ENCODE peak calls at places on chromosomes 11 and 22, in four cellular contexts. W, Z, E and O are unnamed samples.

GRCh38 chr22:35506259-35506570 is 34.4 kb upstream of the RASD2 start:
- DNase-seq in W (no peak), Z (no peak), E (no peak), O (peak; percentile 40)

GRCh38 chr11:75815345-75815983 is 454 bp downstream of the UVRAG start:
- DNase-seq in W (peak; percentile 46), Z (peak; percentile 56), E (no peak), O (peak; percentile 75)

GRCh38 chr11:122393209-122393850 is 262.2 kb upstream of the UBASH3B start:
- DNase-seq in W (no peak), Z (no peak), E (no peak), O (no peak)

GRCh38 chr11:134978388-134979088 is 566.5 kb upstream of the B3GAT1 start:
- DNase-seq in W (no peak), Z (peak; percentile 16), E (no peak), O (no peak)

GRCh38 chr11:57394203-57394602 is 3.8 kb upstream of the PRG2 start:
- DNase-seq in W (no peak), Z (no peak), E (no peak), O (no peak)

GRCh38 chr11:61912991-61913698 is 4.2 kb downstream of the RAB3IL1 start:
- DNase-seq in W (no peak), Z (no peak), E (no peak), O (no peak)

GRCh38 chr11:57974830-57975229 is 48.9 kb upstream of the OR9Q1 start:
- DNase-seq in W (no peak), Z (no peak), E (no peak), O (no peak)

GRCh38 chr11:123640029-123640428 is 14.4 kb downstream of the SCN3B start:
- DNase-seq in W (no peak), Z (no peak), E (no peak), O (no peak)

GRCh38 chr22:40420341-40421081 is 50.1 kb downstream of the SGSM3 start:
- DNase-seq in W (no peak), Z (no peak), E (no peak), O (no peak)

GRCh38 chr22:47694536-47694935 is 932.1 kb downstream of the TBC1D22A start:
- DNase-seq in W (no peak), Z (no peak), E (no peak), O (no peak)

GRCh38 chr11:1565173-1565903 is 6.7 kb downstream of the DUSP8 start:
- DNase-seq in W (no peak), Z (no peak), E (no peak), O (no peak)

GRCh38 chr22:17804331-17805080 is 30.2 kb upstream of the BID start:
- DNase-seq in W (no peak), Z (no peak), E (no peak), O (no peak)

GRCh38 chr11:106670069-106670468 is 348.2 kb downstream of the GUCY1A2 start:
- DNase-seq in W (no peak), Z (no peak), E (no peak), O (no peak)

GRCh38 chr11:116328410-116328809 is 444.4 kb downstream of the BUD13 start:
- DNase-seq in W (no peak), Z (no peak), E (no peak), O (no peak)

GRCh38 chr11:2772544-2773031 is 72.8 kb upstream of the KCNQ1OT1 start:
- DNase-seq in W (peak; percentile 94), Z (no peak), E (peak; percentile 31), O (no peak)

GRCh38 chr11:27913650-27914049 is 194.3 kb downstream of the KIF18A start:
- DNase-seq in W (no peak), Z (no peak), E (no peak), O (no peak)

GRCh38 chr11:129048911-129049310 is 106.2 kb upstream of the TP53AIP1 start:
- DNase-seq in W (no peak), Z (no peak), E (no peak), O (no peak)

GRCh38 chr11:47001666-47002285 is 65.2 kb downstream of the CSTPP1 start:
- DNase-seq in W (no peak), Z (no peak), E (no peak), O (no peak)

GRCh38 chr11:5280582-5281102 is 10.9 kb upstream of the HBE1 start:
- DNase-seq in W (peak; percentile 93), Z (peak; percentile 100), E (peak; percentile 97), O (peak; percentile 74)

GRCh38 chr11:126474220-126474619 is 118.7 kb downstream of the ST3GAL4 start:
- DNase-seq in W (no peak), Z (no peak), E (no peak), O (no peak)

GRCh38 chr22:44363980-44364749 is 51.4 kb upstream of the SHISAL1 start:
- DNase-seq in W (no peak), Z (no peak), E (no peak), O (no peak)

GRCh38 chr22:44364750-44365118 is 52.0 kb upstream of the SHISAL1 start:
- DNase-seq in W (no peak), Z (no peak), E (no peak), O (no peak)

GRCh38 chr22:44362249-44363040 is 49.7 kb upstream of the SHISAL1 start:
- DNase-seq in W (no peak), Z (no peak), E (no peak), O (no peak)

GRCh38 chr22:44361391-44362126 is 48.8 kb upstream of the SHISAL1 start:
- DNase-seq in W (no peak), Z (no peak), E (no peak), O (no peak)

DNA sequence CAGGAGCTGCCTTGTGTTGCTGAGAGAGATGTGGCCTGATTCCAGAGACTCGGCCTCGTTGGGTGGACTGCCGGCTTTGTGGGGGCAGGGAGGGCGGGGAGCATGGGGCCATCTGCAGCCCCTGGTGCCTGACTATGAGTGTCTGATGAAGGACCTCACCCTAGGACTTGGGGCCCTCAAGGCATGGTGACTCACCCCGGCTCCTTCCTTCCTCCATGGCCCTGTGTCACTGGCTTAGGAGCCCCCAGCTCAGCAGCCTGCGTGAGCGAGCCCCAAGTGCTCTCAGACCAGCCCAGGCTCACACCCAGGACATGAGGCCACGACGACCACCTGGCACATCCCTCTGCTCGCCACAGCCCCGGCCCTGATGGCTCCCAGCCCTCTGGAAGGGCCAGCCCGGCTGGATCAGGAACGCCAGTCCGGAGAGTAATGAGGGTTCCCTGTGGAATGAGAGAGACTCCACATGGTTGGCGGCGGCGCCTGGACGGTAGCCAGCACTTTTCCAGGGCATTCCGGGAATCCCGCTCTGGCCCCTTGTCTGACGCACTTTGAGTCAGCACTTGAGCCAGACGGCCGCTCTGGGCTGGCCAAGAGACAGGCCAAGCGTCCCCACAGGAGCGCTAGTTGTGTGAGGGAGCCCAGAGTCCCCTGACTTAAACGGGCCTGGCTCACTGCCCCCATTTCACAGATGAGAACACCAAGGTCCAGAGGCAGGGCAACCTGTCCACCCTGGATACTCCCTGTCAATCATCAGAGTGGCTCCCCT is 50.6 kb upstream of the SHISAL1 start:
- DNase-seq in W (no peak), Z (no peak), E (no peak), O (peak; percentile 76)
- H2AFZ ChIP-seq in W (no peak overlapping the region), Z (no peak overlapping the region), E (no peak overlapping the region), O (no peak overlapping the region)

GRCh38 chr22:45006873-45007246 is 2.9 kb downstream of the PHF21B start:
- DNase-seq in W (no peak), Z (no peak), E (no peak), O (peak; percentile 69)
- TF ChIP-seq EZH2 in W (no peak), Z (no peak), E (no peak), O (no peak)

DNA sequence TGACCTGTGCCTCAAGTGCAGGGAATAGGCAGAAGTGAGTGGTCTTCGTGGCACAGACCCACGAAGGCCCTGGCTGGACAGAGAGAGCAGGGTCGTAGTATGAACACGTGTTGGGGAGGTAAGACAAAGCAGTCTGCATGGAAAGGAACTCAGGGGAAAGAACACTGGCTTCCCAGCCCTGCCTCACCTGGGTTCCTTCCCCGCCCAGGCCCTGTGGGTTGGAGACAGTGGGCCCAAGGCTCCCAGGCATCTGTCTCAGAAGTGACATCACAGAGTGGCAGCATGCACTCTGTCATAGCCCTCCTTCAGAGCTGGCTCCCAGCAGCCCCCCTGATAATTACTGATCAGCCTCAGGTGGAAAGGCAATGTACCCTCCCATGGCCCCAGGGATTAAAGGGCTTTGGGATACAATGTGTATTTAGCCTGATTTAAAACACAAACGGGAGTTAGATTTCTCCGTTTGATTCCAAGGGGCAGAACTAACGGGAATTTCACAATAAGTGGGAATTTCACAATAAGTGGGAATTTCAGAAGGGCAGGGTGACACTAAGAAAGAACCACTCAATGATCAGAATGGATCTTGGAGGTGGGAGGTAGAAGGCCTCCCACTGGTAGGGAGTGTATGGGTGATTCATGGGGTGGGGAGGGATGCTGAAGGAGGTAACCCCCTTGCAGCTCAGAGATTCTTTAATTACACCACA is 65.0 kb downstream of the SLC22A12 start:
- DNase-seq in W (no peak), Z (no peak), E (no peak), O (no peak)
- TF ChIP-seq CTCF in W (no peak), Z (no peak), E (no peak), O (no peak)

DNA sequence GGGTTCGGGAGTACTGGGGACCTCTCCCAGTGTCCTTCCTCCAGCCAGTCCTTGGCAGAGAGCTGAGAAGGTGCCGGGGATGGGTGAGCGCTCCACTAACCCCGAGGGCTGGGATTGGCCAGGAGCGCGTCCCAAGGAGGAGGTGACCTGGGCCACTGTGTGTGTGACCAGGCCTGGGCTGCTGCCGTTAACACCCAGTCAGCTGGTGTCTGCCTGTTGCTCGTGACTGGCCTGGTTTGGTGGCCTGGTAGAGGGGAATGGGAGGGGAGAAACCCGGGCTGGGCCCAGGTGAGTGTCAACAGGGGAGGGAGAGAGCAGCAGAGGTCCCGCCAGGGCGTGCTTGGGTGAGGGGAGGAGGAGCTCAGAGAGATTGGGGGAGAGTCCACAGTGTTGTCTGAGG is 29.9 kb upstream of the GRAMD4 start:
- DNase-seq in W (no peak), Z (no peak), E (no peak), O (peak; percentile 5)
- H2AFZ ChIP-seq in W (no peak overlapping the region), Z (no peak overlapping the region), E (no peak overlapping the region), O (no peak overlapping the region)